ENCODE peak calls at places on chromosome 22, in four cellular contexts. B is upper lobe of right lung; V is CD4-positive, alpha-beta T cell; S is spleen. E is an unnamed sample.

GRCh38 chr22:40285508-40285907 is 60.8 kb upstream of the ADSL start:
- DNase-seq in B (no peak), V (no peak), S (no peak), E (no peak)

GRCh38 chr22:25410849-25411248 is 153.6 kb upstream of the GRK3 start:
- DNase-seq in B (no peak), V (no peak), S (no peak), E (no peak)

GRCh38 chr22:44680481-44680894 is 21.5 kb upstream of the PRR5 start:
- DNase-seq in B (no peak), V (no peak), S (no peak), E (no peak)

GRCh38 chr22:49880281-49880680 is 26.6 kb downstream of the ZBED4 start:
- DNase-seq in B (peak; percentile 41), V (no peak), S (peak; percentile 73), E (no peak)

GRCh38 chr22:22785316-22786065 is 102.1 kb upstream of the IGLL5 start:
- DNase-seq in B (no peak), V (no peak), S (no peak), E (no peak)

GRCh38 chr22:16603448-16603768 is 10.8 kb upstream of the CCT8L2 start:
- DNase-seq in B (no peak), V (no peak), S (no peak), E (no peak)

GRCh38 chr22:50260801-50261614 is 475 bp downstream of the MAPK12 start:
- DNase-seq in B (no peak), V (no peak), S (no peak), E (no peak)

GRCh38 chr22:50530280-50530856 is 556 bp upstream of the TYMP start:
- DNase-seq in B (peak; percentile 96), V (no peak), S (peak; percentile 97), E (no peak)

GRCh38 chr22:43202326-43202725 is 15.4 kb upstream of the TTLL12 start:
- DNase-seq in B (no peak), V (no peak), S (no peak), E (no peak)

GRCh38 chr22:46293591-46294260 is 2.9 kb upstream of the GTSE1 start:
- DNase-seq in B (no peak), V (no peak), S (peak; percentile 84), E (peak; percentile 75)

GRCh38 chr22:25409240-25409639 is 155.2 kb upstream of the GRK3 start:
- DNase-seq in B (no peak), V (no peak), S (no peak), E (no peak)

GRCh38 chr22:42202669-42203068 is 67.8 kb downstream of the TCF20 start:
- DNase-seq in B (no peak), V (peak; percentile 42), S (no peak), E (no peak)

GRCh38 chr22:22178992-22179391 is 65.6 kb upstream of the VPREB1 start:
- DNase-seq in B (no peak), V (no peak), S (no peak), E (no peak)

GRCh38 chr22:46012881-46013281 is 35.9 kb upstream of the WNT7B start:
- DNase-seq in B (peak; percentile 69), V (no peak), S (peak; percentile 81), E (no peak)

GRCh38 chr22:50264946-50265669 is 3.6 kb upstream of the MAPK12 start:
- DNase-seq in B (no peak), V (no peak), S (no peak), E (no peak)

GRCh38 chr22:45638834-45639746 is 32.5 kb upstream of the ATXN10 start:
- DNase-seq in B (peak; percentile 84), V (no peak), S (no peak), E (peak; percentile 73)

GRCh38 chr22:48306785-48307570 is 1520.7 kb downstream of the BRD1 start:
- DNase-seq in B (no peak), V (no peak), S (no peak), E (no peak)

GRCh38 chr22:31490496-31490925 is 869 bp upstream of the EIF4ENIF1 start:
- DNase-seq in B (peak; percentile 72), V (peak; percentile 51), S (peak; percentile 90), E (no peak)

GRCh38 chr22:30802202-30803166 is 107.8 kb downstream of the OSBP2 start:
- DNase-seq in B (peak; percentile 93), V (peak; percentile 48), S (peak; percentile 85), E (peak; percentile 79)

GRCh38 chr22:46425011-46425410 is 89.5 kb downstream of the TRMU start:
- DNase-seq in B (no peak), V (no peak), S (no peak), E (no peak)

GRCh38 chr22:45429921-45430775 is 16.7 kb downstream of the RIBC2 start:
- DNase-seq in B (peak; percentile 43), V (no peak), S (peak; percentile 66), E (peak; percentile 61)

GRCh38 chr22:46303347-46303965 is 6.8 kb downstream of the GTSE1 start:
- DNase-seq in B (no peak), V (no peak), S (no peak), E (no peak)

GRCh38 chr22:43262990-43263644 is 76.2 kb upstream of the TTLL12 start:
- DNase-seq in B (no peak), V (peak; percentile 13), S (peak; percentile 88), E (no peak)

GRCh38 chr22:42604403-42604802 is 10.3 kb downstream of the POLDIP3 start:
- DNase-seq in B (no peak), V (no peak), S (no peak), E (no peak)

GRCh38 chr22:44455151-44455962 is 42.7 kb downstream of the RTL6 start:
- DNase-seq in B (no peak), V (peak; percentile 41), S (peak; percentile 82), E (no peak)

GRCh38 chr22:50192825-50193204 is 7.1 kb downstream of the TRABD start:
- DNase-seq in B (no peak), V (peak; percentile 66), S (peak; percentile 89), E (peak; percentile 68)

GRCh38 chr22:46336119-46337078 is 885 bp downstream of the TRMU start:
- DNase-seq in B (no peak), V (no peak), S (peak; percentile 83), E (no peak)

GRCh38 chr22:17795661-17796548 is 21.6 kb upstream of the BID start:
- DNase-seq in B (no peak), V (no peak), S (no peak), E (no peak)

GRCh38 chr22:17131686-17132085 is 10.5 kb upstream of the TMEM121B start:
- DNase-seq in B (no peak), V (no peak), S (peak; percentile 51), E (no peak)

GRCh38 chr22:42283288-42284229 is 13.1 kb upstream of the TCF20 start:
- DNase-seq in B (peak; percentile 61), V (no peak), S (peak; percentile 70), E (peak; percentile 34)

GRCh38 chr22:46352691-46353386 is 17.3 kb downstream of the TRMU start:
- DNase-seq in B (peak; percentile 81), V (no peak), S (peak; percentile 79), E (peak; percentile 86)

GRCh38 chr22:46069518-46070214 is 80.7 kb upstream of the PPARA start:
- DNase-seq in B (peak; percentile 94), V (no peak), S (peak; percentile 89), E (peak; percentile 88)

GRCh38 chr22:40204331-40205116 is 26.8 kb downstream of the TNRC6B start:
- DNase-seq in B (no peak), V (no peak), S (no peak), E (no peak)

GRCh38 chr22:19201858-19202798 is 23.6 kb upstream of the SLC25A1 start:
- DNase-seq in B (no peak), V (no peak), S (no peak), E (no peak)

GRCh38 chr22:24331468-24332440 is 61.1 kb downstream of the SPECC1L start:
- DNase-seq in B (no peak), V (no peak), S (no peak), E (no peak)

DNA sequence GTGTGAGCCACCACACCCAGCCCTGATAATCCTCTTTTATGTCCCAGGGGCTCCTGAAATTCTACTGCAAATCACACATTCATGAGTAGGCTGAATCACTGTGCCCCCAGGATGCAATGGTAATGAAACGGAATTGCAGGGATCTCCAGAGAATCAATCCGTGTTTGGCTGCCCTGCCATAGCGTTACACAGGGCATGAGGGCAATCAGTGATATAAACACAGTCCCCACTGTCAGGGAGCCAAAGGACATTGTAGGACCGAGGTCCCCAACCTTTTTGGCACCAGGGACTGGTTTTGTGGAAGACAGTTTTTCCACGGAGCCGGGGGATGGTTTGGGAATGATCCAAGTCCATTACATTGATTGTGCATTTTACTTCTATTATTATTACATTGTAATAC is 9.0 kb upstream of the PLA2G6 start:
- DNase-seq in B (no peak), V (no peak), S (no peak), E (no peak)
- H3K27ac ChIP-seq in B (no peak overlapping the region), V (no peak overlapping the region), S (no peak overlapping the region), E (no peak overlapping the region)

DNA sequence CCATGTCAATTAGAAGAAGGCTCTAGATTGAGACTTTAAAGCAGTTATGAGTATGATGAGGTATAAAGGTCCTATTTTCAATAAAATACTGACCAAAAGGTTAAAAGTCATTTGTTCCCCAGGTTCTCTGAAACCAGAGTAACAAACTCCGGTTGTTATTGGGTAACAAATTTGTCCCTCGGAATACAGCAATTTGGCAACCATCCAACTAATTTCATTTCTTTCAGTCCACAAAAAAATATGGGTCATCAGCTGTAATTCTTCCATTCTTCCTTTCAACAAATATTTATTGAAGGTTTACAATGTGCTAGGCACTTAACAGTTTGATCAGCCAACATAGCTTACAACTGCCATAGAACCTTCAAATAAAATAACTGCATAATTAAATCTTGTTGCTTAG is 79.9 kb downstream of the TTC28 start:
- DNase-seq in B (no peak), V (no peak), S (no peak), E (no peak)
- H3K27ac ChIP-seq in B (no peak overlapping the region), V (no peak overlapping the region), S (no peak overlapping the region), E (no peak overlapping the region)

GRCh38 chr22:36289406-36289870 is 36.5 kb downstream of the APOL1 start:
- DNase-seq in B (peak; percentile 81), V (no peak), S (no peak), E (no peak)
- H3K27ac ChIP-seq in B (no peak overlapping the region), V (peak overlapping the region; percentile 37), S (no peak overlapping the region), E (no peak overlapping the region)

GRCh38 chr22:33867118-33867863 is 53.0 kb downstream of the LARGE1 start:
- DNase-seq in B (no peak), V (no peak), S (no peak), E (no peak)
- H3K27ac ChIP-seq in B (no peak overlapping the region), V (no peak overlapping the region), S (no peak overlapping the region), E (no peak overlapping the region)

GRCh38 chr22:35997438-35997837 is 31.2 kb downstream of the RBFOX2 start:
- DNase-seq in B (no peak), V (no peak), S (no peak), E (no peak)
- H3K27ac ChIP-seq in B (no peak overlapping the region), V (no peak overlapping the region), S (peak overlapping the region; percentile 68), E (no peak overlapping the region)

DNA sequence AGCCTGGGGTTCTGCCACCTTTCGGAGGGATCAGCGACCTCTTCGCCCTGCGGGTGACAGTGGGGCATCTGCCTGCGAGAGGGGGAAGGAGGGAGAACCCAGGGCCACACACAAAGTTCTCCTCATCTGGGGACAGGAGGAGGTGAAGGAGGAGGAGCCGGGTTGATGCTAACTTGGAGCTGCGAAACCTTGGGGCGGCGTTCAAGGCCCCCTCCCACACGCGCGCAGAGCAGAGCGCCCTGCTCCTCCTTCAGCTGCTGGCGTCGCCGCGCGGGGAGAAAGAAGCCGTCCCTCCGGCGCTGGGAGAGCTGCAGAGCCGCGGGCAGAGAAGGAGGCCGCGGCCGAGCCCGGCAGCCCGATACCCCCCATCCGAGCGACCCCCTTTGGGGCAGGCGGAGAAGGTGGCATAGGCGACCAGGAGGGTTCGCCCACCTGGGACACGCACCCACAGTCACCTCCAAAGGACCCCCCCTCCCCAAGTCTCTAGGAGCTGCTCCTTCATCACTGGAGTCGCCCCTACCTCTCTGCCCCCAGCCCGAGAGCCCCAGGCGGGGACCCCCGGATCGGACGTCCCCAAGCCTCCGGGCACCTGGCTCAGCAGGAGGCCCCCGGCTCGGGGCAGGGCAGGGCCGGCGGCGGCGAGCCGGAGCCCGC is at the start of gene RASD2:
- DNase-seq in B (no peak), V (peak; percentile 7), S (no peak), E (no peak)
- H3K27ac ChIP-seq in B (no peak within 1 kb of the TSS), V (no peak within 1 kb of the TSS), S (no peak within 1 kb of the TSS), E (no peak within 1 kb of the TSS)

GRCh38 chr22:20221421-20222340 is 46.4 kb downstream of the RTN4R start:
- DNase-seq in B (no peak), V (no peak), S (no peak), E (no peak)
- H3K27ac ChIP-seq in B (no peak overlapping the region), V (no peak overlapping the region), S (no peak overlapping the region), E (no peak overlapping the region)

E was measured in left lung.